ENCODE peak calls at places on chromosomes 1 and 21, in five cellular contexts. U is left ventricle myocardium inferior, Z is neural progenitor cell, B is A549, S is A673. H is an unnamed sample.

GRCh38 chr1:202238914-202239313 is 45.3 kb downstream of the LGR6 start:
- DNase-seq in B (no peak), U (no peak), S (no peak), Z (no peak), H (no peak)

GRCh38 chr1:9338354-9339250 is 45.9 kb downstream of the SPSB1 start:
- DNase-seq in Z (no peak), S (no peak), B (no peak), U (no peak), H (peak; percentile 17)

GRCh38 chr1:56655991-56656613 is 11.0 kb downstream of the PRKAA2 start:
- DNase-seq in S (no peak), U (no peak), Z (no peak), B (no peak), H (no peak)

GRCh38 chr1:200610846-200611245 is 9.7 kb downstream of the KIF14 start:
- DNase-seq in B (no peak), S (no peak), U (no peak), Z (no peak), H (no peak)

GRCh38 chr1:209937996-209938959 is at the start of gene SYT14:
- DNase-seq in Z (peak; percentile 93), S (peak; percentile 91), B (no peak), U (no peak), H (peak; percentile 77)

GRCh38 chr1:104991702-104992101 is 1242.0 kb downstream of the AMY1C start:
- DNase-seq in B (no peak), U (no peak), Z (no peak), S (peak; percentile 52), H (no peak)

GRCh38 chr1:152917794-152918193 is 9.4 kb downstream of the IVL start:
- DNase-seq in Z (no peak), B (no peak), S (peak; percentile 29), U (no peak), H (no peak)

GRCh38 chr1:178962853-178963810 is 62.6 kb upstream of the FAM20B start:
- DNase-seq in Z (no peak), U (no peak), S (no peak), B (no peak), H (no peak)

GRCh38 chr1:197521118-197521739 is 253.2 kb downstream of the CRB1 start:
- DNase-seq in B (peak; percentile 25), U (no peak), Z (peak; percentile 45), S (peak; percentile 68), H (peak; percentile 63)

GRCh38 chr1:42214447-42214871 is 49.9 kb upstream of the GUCA2A start:
- DNase-seq in Z (no peak), B (peak; percentile 33), U (no peak), S (no peak), H (no peak)

GRCh38 chr1:178091986-178092745 is 1.7 kb upstream of the RASAL2 start:
- DNase-seq in B (no peak), S (no peak), U (no peak), Z (no peak), H (no peak)

GRCh38 chr1:172917972-172918371 is 132.8 kb downstream of the TNFSF18 start:
- DNase-seq in B (peak; percentile 84), S (peak; percentile 58), Z (no peak), U (no peak), H (peak; percentile 93)

GRCh38 chr1:207811920-207812720 is 60.3 kb downstream of the CD46 start:
- DNase-seq in Z (peak; percentile 32), U (peak; percentile 70), S (peak; percentile 10), B (peak; percentile 60), H (peak; percentile 30)

GRCh38 chr21:23127973-23128372 is 2129.8 kb downstream of the NCAM2 start:
- DNase-seq in B (no peak), U (no peak), S (no peak), Z (no peak), H (no peak)

GRCh38 chr1:29275435-29275834 is 39.1 kb downstream of the PTPRU start:
- DNase-seq in U (no peak), S (no peak), Z (no peak), B (no peak), H (no peak)

GRCh38 chr21:37153935-37154350 is 80.9 kb downstream of the TTC3 start:
- DNase-seq in Z (peak; percentile 48), U (no peak), B (no peak), S (peak; percentile 22), H (no peak)

GRCh38 chr1:53683986-53684740 is 54.8 kb downstream of the GLIS1 start:
- DNase-seq in Z (peak; percentile 41), U (no peak), S (peak; percentile 5), B (no peak), H (peak; percentile 41)

GRCh38 chr21:37688952-37689659 is 227.2 kb downstream of the KCNJ6 start:
- DNase-seq in B (no peak), S (no peak), U (no peak), Z (no peak), H (no peak)

GRCh38 chr21:27677547-27677946 is 710.7 kb upstream of the ADAMTS5 start:
- DNase-seq in S (no peak), Z (no peak), U (no peak), B (no peak), H (no peak)
- H3K4me1 ChIP-seq in S (no peaks in the 10 kb centered on the region), Z (no peaks in the 10 kb centered on the region), U (peaks cover 4% of the 10 kb centered on the region), B (no peaks in the 10 kb centered on the region), H (no peaks in the 10 kb centered on the region)

GRCh38 chr1:232921416-232921815 is 29.0 kb upstream of the NTPCR start:
- DNase-seq in S (no peak), B (no peak), Z (no peak), U (no peak), H (no peak)
- H3K9me3 ChIP-seq in S (no peaks in the 10 kb centered on the region), B (no peaks in the 10 kb centered on the region), Z (no peaks in the 10 kb centered on the region), U (no peaks in the 10 kb centered on the region), H (no peaks in the 10 kb centered on the region)

GRCh38 chr1:235006816-235007215 is 121.8 kb downstream of the TOMM20 start:
- DNase-seq in Z (no peak), S (no peak), B (no peak), U (no peak), H (no peak)

GRCh38 chr1:235004840-235005391 is 123.7 kb downstream of the TOMM20 start:
- DNase-seq in B (no peak), U (no peak), Z (no peak), S (no peak), H (no peak)

GRCh38 chr1:235004276-235004675 is 124.4 kb downstream of the TOMM20 start:
- DNase-seq in B (no peak), S (no peak), Z (no peak), U (no peak), H (no peak)

GRCh38 chr1:235008239-235008638 is 120.4 kb downstream of the TOMM20 start:
- DNase-seq in Z (no peak), S (no peak), U (no peak), B (no peak), H (no peak)

GRCh38 chr1:235006132-235006721 is 122.4 kb downstream of the TOMM20 start:
- DNase-seq in B (no peak), U (no peak), Z (no peak), S (no peak), H (no peak)
- H3K4me1 ChIP-seq in B (peaks cover 2% of the 10 kb centered on the region), U (no peaks in the 10 kb centered on the region), Z (no peaks in the 10 kb centered on the region), S (no peaks in the 10 kb centered on the region), H (no peaks in the 10 kb centered on the region)

GRCh38 chr21:44822484-44823178 is 4.8 kb upstream of the SUMO3 start:
- DNase-seq in S (no peak), U (no peak), Z (no peak), B (no peak), H (no peak)
- H3K9me3 ChIP-seq in S (peaks cover 30% of the 10 kb centered on the region), U (peaks cover 54% of the 10 kb centered on the region), Z (peaks cover 10% of the 10 kb centered on the region), B (peaks cover 45% of the 10 kb centered on the region), H (no peaks in the 10 kb centered on the region)

GRCh38 chr1:230109066-230109465 is 42.0 kb downstream of the GALNT2 start:
- DNase-seq in U (no peak), Z (no peak), S (no peak), B (no peak), H (no peak)
- H3K4me1 ChIP-seq in U (peaks cover 65% of the 10 kb centered on the region), Z (peaks cover 51% of the 10 kb centered on the region), S (peaks cover 49% of the 10 kb centered on the region), B (peaks cover 79% of the 10 kb centered on the region), H (peaks cover 56% of the 10 kb centered on the region)

DNA sequence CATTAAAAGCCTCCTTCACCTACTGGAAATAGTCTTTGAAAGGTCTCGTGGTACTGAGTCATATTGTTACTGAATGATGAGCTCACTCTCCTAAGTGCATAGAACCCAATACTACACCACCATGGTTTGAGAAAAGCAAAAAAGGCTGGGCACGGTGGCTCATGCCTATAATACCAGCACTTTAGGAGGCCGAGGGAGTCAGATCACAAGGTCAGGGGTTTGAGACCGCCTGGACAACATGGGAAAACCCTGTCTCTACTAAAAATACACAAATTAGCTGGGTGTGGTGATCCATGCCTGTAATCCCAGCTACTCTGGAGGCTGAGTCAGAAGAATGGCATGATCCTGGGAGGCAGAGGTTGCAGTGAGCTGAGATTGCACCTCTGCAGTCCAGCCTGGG is 3.3 kb upstream of the HNRNPCL1 start:
- DNase-seq in Z (no peak), B (peak; percentile 13), S (no peak), U (no peak), H (no peak)
- H3K9me3 ChIP-seq in Z (no peaks in the 10 kb centered on the region), B (no peaks in the 10 kb centered on the region), S (no peaks in the 10 kb centered on the region), U (peaks cover 14% of the 10 kb centered on the region), H (no peaks in the 10 kb centered on the region)

GRCh38 chr1:154419620-154420020 is 14.5 kb downstream of the IL6R start:
- DNase-seq in U (peak; percentile 88), B (peak; percentile 75), Z (no peak), S (no peak), H (peak; percentile 97)
- H3K4me1 ChIP-seq in U (peaks cover 97% of the 10 kb centered on the region), B (peaks cover 75% of the 10 kb centered on the region), Z (peaks cover 9% of the 10 kb centered on the region), S (peaks cover 17% of the 10 kb centered on the region), H (peaks cover 9% of the 10 kb centered on the region)

GRCh38 chr1:185367218-185367617 is 50.2 kb upstream of the IVNS1ABP start:
- DNase-seq in B (no peak), U (no peak), S (no peak), Z (no peak), H (no peak)

GRCh38 chr1:185368913-185369491 is 52.0 kb upstream of the IVNS1ABP start:
- DNase-seq in S (no peak), Z (no peak), U (no peak), B (no peak), H (no peak)

GRCh38 chr1:185369786-185370185 is 52.7 kb upstream of the IVNS1ABP start:
- DNase-seq in B (no peak), Z (no peak), U (no peak), S (no peak), H (no peak)

GRCh38 chr1:185363205-185363604 is 46.2 kb upstream of the IVNS1ABP start:
- DNase-seq in S (no peak), B (no peak), Z (no peak), U (no peak), H (no peak)

GRCh38 chr1:185368313-185368712 is 51.3 kb upstream of the IVNS1ABP start:
- DNase-seq in U (no peak), S (no peak), Z (peak; percentile 6), B (no peak), H (no peak)
- H3K9me3 ChIP-seq in U (no peaks in the 10 kb centered on the region), S (no peaks in the 10 kb centered on the region), Z (no peaks in the 10 kb centered on the region), B (no peaks in the 10 kb centered on the region), H (no peaks in the 10 kb centered on the region)

H was measured in cardiac muscle cell.